ENCODE peak calls at places on chromosomes 4 and X, in seven cellular contexts. X, H, M, V, J, N and A are unnamed samples.

GRCh38 chr4:180798016-180798574 is 1445.1 kb upstream of the TENM3 start:
- DNase-seq in N (no peak), V (no peak), J (no peak), H (no peak), X (no peak), M (no peak), A (no peak)

GRCh38 chr4:42906906-42907774 is 14.6 kb downstream of the GRXCR1 start:
- DNase-seq in J (no peak), N (peak; percentile 66), X (no peak), H (no peak), V (no peak), M (peak; percentile 64), A (peak; percentile 37)

GRCh38 chr4:1511441-1512041 is 105.3 kb upstream of the NKX1-1 start:
- DNase-seq in M (peak; percentile 20), X (no peak), H (peak; percentile 62), J (peak; percentile 67), V (peak; percentile 17), N (no peak), A (no peak)

GRCh38 chr4:7103599-7104365 is 35.9 kb upstream of the GRPEL1 start:
- DNase-seq in V (peak; percentile 61), M (no peak), N (peak; percentile 78), X (peak; percentile 39), J (peak; percentile 85), H (no peak), A (no peak)

GRCh38 chr4:152356428-152357034 is 179.4 kb downstream of the FBXW7 start:
- DNase-seq in N (no peak), V (no peak), X (no peak), M (no peak), J (no peak), H (no peak), A (no peak)

GRCh38 chrX:41116948-41117347 is 31.7 kb downstream of the USP9X start:
- DNase-seq in X (no peak), N (no peak), J (no peak), M (peak; percentile 4), V (no peak), H (peak; percentile 59), A (no peak)

GRCh38 chrX:10115082-10115481 is 41.7 kb upstream of the CLCN4 start:
- DNase-seq in H (no peak), J (no peak), X (no peak), M (no peak), V (no peak), N (no peak), A (no peak)

GRCh38 chrX:65673857-65674350 is 6.5 kb downstream of the MSN start:
- DNase-seq in X (no peak), V (no peak), M (no peak), H (no peak), N (no peak), J (no peak), A (no peak)

GRCh38 chr4:159856451-159856850 is 753.6 kb downstream of the RAPGEF2 start:
- DNase-seq in X (no peak), J (no peak), N (no peak), H (no peak), V (no peak), M (no peak), A (no peak)

GRCh38 chr4:1604706-1605205 is 79.4 kb downstream of the FAM53A start:
- DNase-seq in N (peak; percentile 60), H (peak; percentile 47), M (peak; percentile 53), V (no peak), X (no peak), J (no peak), A (no peak)

DNA sequence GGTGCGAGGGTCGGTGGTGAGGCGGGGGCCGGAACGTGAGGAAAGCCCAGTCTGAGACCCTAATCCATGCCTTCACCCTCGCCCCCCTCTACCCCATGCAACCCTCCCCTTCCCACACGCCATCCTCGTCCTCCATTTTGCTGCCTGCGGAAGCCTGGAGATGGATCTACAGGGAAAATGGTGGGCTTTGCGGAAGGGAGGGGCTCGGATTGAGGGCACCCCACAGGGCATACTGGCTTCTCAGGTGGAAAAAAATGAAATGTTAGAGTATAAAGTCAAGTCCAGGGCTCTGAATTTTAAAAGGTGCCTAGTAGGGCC is 819 bp downstream of the BEX4 start:
- DNase-seq in H (no peak), X (no peak), J (no peak), V (no peak), M (no peak), N (no peak), A (no peak)
- H3K27ac ChIP-seq in H (no peak overlapping the region), X (peak overlapping the region; percentile 76), J (peak overlapping the region; percentile 89), V (peak overlapping the region; percentile 72), M (no peak overlapping the region), N (peak overlapping the region; percentile 81), A (no peak overlapping the region)

GRCh38 chr4:81606166-81606565 is 134.5 kb upstream of the RASGEF1B start:
- DNase-seq in X (no peak), J (no peak), N (no peak), V (no peak), H (no peak), M (no peak), A (no peak)

GRCh38 chr4:81607947-81608346 is 136.2 kb upstream of the RASGEF1B start:
- DNase-seq in X (no peak), M (peak; percentile 65), H (no peak), J (no peak), N (no peak), V (no peak), A (no peak)

GRCh38 chr4:81605278-81605677 is 133.6 kb upstream of the RASGEF1B start:
- DNase-seq in X (no peak), M (no peak), N (no peak), H (no peak), J (no peak), V (no peak), A (no peak)

GRCh38 chr4:81604683-81605082 is 133.0 kb upstream of the RASGEF1B start:
- DNase-seq in M (no peak), N (no peak), J (no peak), X (no peak), H (no peak), V (no peak), A (no peak)

DNA sequence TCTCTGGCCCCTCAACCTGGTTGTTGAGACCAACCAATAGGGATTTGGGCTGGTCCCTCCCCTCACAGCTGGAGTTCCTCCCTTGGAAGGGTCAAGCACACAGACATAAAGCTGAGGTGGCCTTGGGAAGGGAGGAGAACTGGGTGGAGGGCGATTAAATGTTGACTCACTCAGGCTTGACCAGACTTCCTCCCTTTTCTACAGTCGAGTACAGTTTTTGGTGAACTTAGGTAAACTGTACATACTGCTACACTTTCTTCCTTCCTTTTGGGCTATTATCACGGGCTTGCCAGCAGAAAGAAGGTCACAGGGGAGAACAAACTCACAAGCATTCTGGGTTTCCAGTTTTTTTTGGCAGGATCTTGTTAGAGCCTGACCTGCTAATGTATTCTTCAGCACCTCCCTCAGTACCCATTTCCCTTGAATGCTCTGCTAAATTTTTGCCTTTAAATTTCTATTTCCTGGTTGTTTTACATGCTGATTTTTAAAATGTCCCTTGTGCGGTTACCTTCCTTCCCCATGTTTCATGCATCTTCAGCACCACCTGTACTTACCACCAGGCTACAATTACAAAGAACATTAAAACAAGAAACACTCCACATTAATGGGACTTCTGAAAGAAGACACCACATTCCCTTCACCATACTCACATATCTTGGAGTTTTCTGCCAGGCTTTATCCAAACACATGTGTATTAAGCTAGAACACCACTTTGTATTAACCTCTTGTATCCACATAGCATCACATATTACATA is 135.3 kb upstream of the RASGEF1B start:
- DNase-seq in H (no peak), N (no peak), X (no peak), V (no peak), M (peak; percentile 58), J (peak; percentile 59), A (no peak)
- H3K27ac ChIP-seq in H (no peak overlapping the region), N (no peak overlapping the region), X (no peak overlapping the region), V (no peak overlapping the region), M (peak overlapping the region; percentile 33), J (no peak overlapping the region), A (peak overlapping the region; percentile 82)

GRCh38 chrX:43582540-43582913 is 73.6 kb upstream of the MAOA start:
- DNase-seq in X (no peak), H (no peak), M (no peak), V (no peak), J (no peak), N (no peak), A (no peak)

GRCh38 chrX:43585922-43586321 is 70.2 kb upstream of the MAOA start:
- DNase-seq in V (no peak), X (no peak), H (no peak), J (no peak), M (no peak), N (no peak), A (no peak)

GRCh38 chrX:43581888-43582539 is 74.1 kb upstream of the MAOA start:
- DNase-seq in M (no peak), V (no peak), X (no peak), N (no peak), J (no peak), H (no peak), A (no peak)

GRCh38 chrX:43581167-43581566 is 74.9 kb upstream of the MAOA start:
- DNase-seq in N (no peak), J (no peak), H (no peak), M (no peak), X (no peak), V (no peak), A (peak; percentile 64)

DNA sequence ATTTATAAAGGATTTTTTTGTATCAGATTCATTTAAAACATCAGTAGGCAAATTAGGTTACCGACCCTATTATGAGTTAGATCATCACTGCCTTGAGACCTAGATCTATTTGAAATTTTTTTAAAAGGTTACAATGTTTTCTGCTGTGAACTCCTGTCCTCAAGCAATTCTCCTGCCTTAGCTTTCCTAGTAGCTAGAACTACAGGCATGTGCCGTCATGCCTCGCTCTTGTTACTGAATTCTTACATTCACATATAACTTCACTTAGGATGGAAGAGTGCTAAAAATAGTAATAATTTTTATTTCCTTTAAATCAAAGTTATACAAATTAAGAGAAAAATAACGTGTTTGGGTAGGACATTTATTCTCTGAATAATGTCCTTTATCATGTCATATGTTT is 75.5 kb upstream of the MAOA start:
- DNase-seq in J (no peak), V (no peak), X (no peak), M (no peak), N (no peak), H (no peak), A (no peak)
- H3K27ac ChIP-seq in J (no peak overlapping the region), V (no peak overlapping the region), X (no peak overlapping the region), M (no peak overlapping the region), N (no peak overlapping the region), H (no peak overlapping the region), A (peak overlapping the region; percentile 88)

GRCh38 chrX:22690116-22690515 is 309.6 kb upstream of the DDX53 start:
- DNase-seq in M (no peak), H (no peak), N (no peak), X (no peak), V (no peak), J (no peak), A (no peak)

GRCh38 chrX:22686138-22686541 is 313.6 kb upstream of the DDX53 start:
- DNase-seq in H (no peak), V (peak; percentile 54), M (peak; percentile 54), N (no peak), J (no peak), X (peak; percentile 6), A (no peak)

GRCh38 chrX:22691966-22692565 is 307.7 kb upstream of the DDX53 start:
- DNase-seq in M (no peak), J (no peak), H (no peak), V (no peak), X (no peak), N (no peak), A (no peak)

DNA sequence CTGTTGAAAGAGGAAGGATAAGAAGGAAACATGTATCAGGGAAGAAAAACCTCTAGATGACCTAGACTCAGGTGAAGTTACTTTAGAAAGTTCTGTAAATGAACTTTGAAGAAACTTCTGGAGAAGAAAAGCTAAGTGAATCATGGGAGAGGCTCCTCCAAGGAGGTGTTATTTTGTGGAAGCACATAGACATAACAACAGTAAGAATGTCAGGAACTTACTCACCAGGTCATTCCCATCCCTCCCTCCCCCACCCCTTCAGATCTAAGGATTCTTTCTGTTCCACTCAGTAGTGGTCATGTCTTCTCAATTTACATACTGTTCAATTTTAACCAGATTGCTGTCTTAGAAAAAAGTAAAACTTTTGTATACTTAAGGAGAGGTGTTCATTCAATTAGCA is 310.5 kb upstream of the DDX53 start:
- DNase-seq in J (no peak), H (no peak), N (no peak), X (no peak), V (no peak), M (no peak), A (no peak)
- H3K27ac ChIP-seq in J (no peak overlapping the region), H (no peak overlapping the region), N (no peak overlapping the region), X (no peak overlapping the region), V (no peak overlapping the region), M (no peak overlapping the region), A (no peak overlapping the region)